ENCODE peak calls at places on chromosomes 13 and 19, in nine cellular contexts. V, H, E, S, B, W, X, N and D are unnamed samples.

GRCh38 chr19:49889687-49890348 is 6.9 kb downstream of the IL4I1 start:
- DNase-seq in S (no peak), N (peak), X (peak), E (peak), W (peak), V (no peak), B (no peak), H (peak), D (no peak)

GRCh38 chr19:45821103-45821521 is 6.0 kb upstream of the RSPH6A start:
- DNase-seq in S (no peak), E (no peak), V (no peak), W (no peak), N (no peak), H (no peak), B (no peak), X (no peak), D (no peak)

GRCh38 chr13:84563611-84564010 is 681.3 kb upstream of the SLITRK1 start:
- DNase-seq in H (no peak), V (no peak), S (no peak), B (no peak), N (no peak), W (no peak), X (no peak), E (no peak), D (no peak)

GRCh38 chr13:91369432-91369831 is 21.9 kb downstream of the MIR17HG start:
- DNase-seq in X (peak), E (no peak), W (no peak), S (no peak), V (no peak), N (no peak), B (no peak), H (peak), D (no peak)

GRCh38 chr19:19056636-19057275 is 7.0 kb upstream of the SLC25A42 start:
- DNase-seq in N (no peak), H (no peak), W (no peak), S (no peak), X (no peak), E (no peak), V (no peak), B (no peak), D (no peak)

GRCh38 chr13:95224064-95224463 is 77.2 kb downstream of the ABCC4 start:
- DNase-seq in X (no peak), W (no peak), E (no peak), S (no peak), V (no peak), H (no peak), B (no peak), N (no peak), D (no peak)

GRCh38 chr19:34963531-34964406 is at the start of gene ZNF792:
- DNase-seq in H (peak), X (peak), S (peak), B (peak), W (peak), V (no peak), E (peak), N (peak), D (peak)

GRCh38 chr13:112756967-112757758 is 67.3 kb downstream of the ATP11A start:
- DNase-seq in B (no peak), V (no peak), S (no peak), E (no peak), W (no peak), H (no peak), N (no peak), X (no peak), D (no peak)

GRCh38 chr19:14950421-14950820 is 9.1 kb downstream of the OR7C2 start:
- DNase-seq in H (no peak), W (no peak), E (no peak), S (no peak), B (no peak), N (no peak), X (no peak), V (no peak), D (no peak)

GRCh38 chr13:110850006-110850405 is 64.9 kb downstream of the ANKRD10 start:
- DNase-seq in V (no peak), E (no peak), W (no peak), B (no peak), S (no peak), X (no peak), H (no peak), N (no peak), D (no peak)

GRCh38 chr19:54660967-54661366 is 1.8 kb upstream of the LILRB4 start:
- DNase-seq in H (no peak), W (no peak), N (no peak), X (no peak), S (no peak), B (no peak), V (no peak), E (no peak), D (no peak)

GRCh38 chr19:35639321-35639639 is 2.3 kb upstream of the ETV2 start:
- DNase-seq in X (no peak), W (no peak), E (no peak), V (no peak), S (no peak), H (no peak), B (no peak), N (no peak), D (no peak)

GRCh38 chr13:112958127-112958989 is 10.7 kb upstream of the MCF2L start:
- DNase-seq in V (no peak), N (no peak), E (no peak), B (no peak), X (peak), H (no peak), W (no peak), S (no peak), D (no peak)

GRCh38 chr19:49114630-49115363 is 627 bp downstream of the LIN7B start:
- DNase-seq in B (peak), E (peak), V (no peak), W (peak), S (peak), N (no peak), H (peak), X (peak), D (peak)

GRCh38 chr13:111877906-111878305 is 189.0 kb upstream of the SOX1 start:
- DNase-seq in S (no peak), W (no peak), E (no peak), V (no peak), B (no peak), X (no peak), H (no peak), N (no peak), D (no peak)